ENCODE peak calls at places on chromosomes 4 and X, in eight cellular contexts. One of them, this sample, is unnamed.

GRCh38 chr4:113784497-113785254 is 23.1 kb upstream of the CAMK2D start:
- DNase-seq in lower lobe of right lung: no peak
- DNase-seq in MM.1S: no peak
- DNase-seq in HFF-Myc: peak
- DNase-seq in AG09309: peak
- DNase-seq in testis: no peak
- DNase-seq in WERI-Rb-1: no peak
- DNase-seq in IMR-90: peak
- DNase-seq in this sample: peak

GRCh38 chr4:73606465-73606974 is 13.7 kb downstream of the RASSF6 start:
- DNase-seq in lower lobe of right lung: no peak
- DNase-seq in MM.1S: peak
- DNase-seq in HFF-Myc: no peak
- DNase-seq in AG09309: no peak
- DNase-seq in testis: no peak
- DNase-seq in WERI-Rb-1: no peak
- DNase-seq in IMR-90: no peak
- DNase-seq in this sample: no peak

GRCh38 chrX:31546130-31546529 is 474.3 kb upstream of the FTHL17 start:
- DNase-seq in lower lobe of right lung: no peak
- DNase-seq in MM.1S: no peak
- DNase-seq in HFF-Myc: peak
- DNase-seq in AG09309: peak
- DNase-seq in testis: no peak
- DNase-seq in WERI-Rb-1: no peak
- DNase-seq in IMR-90: peak
- DNase-seq in this sample: peak

GRCh38 chr4:109998867-109999303 is 86.2 kb downstream of the EGF start:
- DNase-seq in lower lobe of right lung: no peak
- DNase-seq in MM.1S: peak
- DNase-seq in HFF-Myc: peak
- DNase-seq in AG09309: no peak
- DNase-seq in testis: no peak
- DNase-seq in WERI-Rb-1: peak
- DNase-seq in IMR-90: peak
- DNase-seq in this sample: peak

GRCh38 chrX:150063673-150064072 is 125.4 kb upstream of the EOLA2 start:
- DNase-seq in lower lobe of right lung: no peak
- DNase-seq in MM.1S: no peak
- DNase-seq in HFF-Myc: no peak
- DNase-seq in AG09309: no peak
- DNase-seq in testis: no peak
- DNase-seq in WERI-Rb-1: no peak
- DNase-seq in IMR-90: no peak
- DNase-seq in this sample: no peak

GRCh38 chr4:129543299-129543698 is 447.3 kb downstream of the C4orf33 start:
- DNase-seq in lower lobe of right lung: no peak
- DNase-seq in MM.1S: no peak
- DNase-seq in HFF-Myc: no peak
- DNase-seq in AG09309: no peak
- DNase-seq in testis: no peak
- DNase-seq in WERI-Rb-1: no peak
- DNase-seq in IMR-90: no peak
- DNase-seq in this sample: no peak

GRCh38 chrX:104668550-104668949 is 102.6 kb downstream of the IL1RAPL2 start:
- DNase-seq in lower lobe of right lung: no peak
- DNase-seq in MM.1S: no peak
- DNase-seq in HFF-Myc: no peak
- DNase-seq in AG09309: no peak
- DNase-seq in testis: peak
- DNase-seq in WERI-Rb-1: no peak
- DNase-seq in IMR-90: peak
- DNase-seq in this sample: peak

GRCh38 chr4:182449186-182449880 is 206.1 kb downstream of the TENM3 start:
- DNase-seq in lower lobe of right lung: no peak
- DNase-seq in MM.1S: peak
- DNase-seq in HFF-Myc: no peak
- DNase-seq in AG09309: no peak
- DNase-seq in testis: peak
- DNase-seq in WERI-Rb-1: peak
- DNase-seq in IMR-90: peak
- DNase-seq in this sample: peak

GRCh38 chrX:39613997-39614679 is 483.6 kb downstream of the BCOR start:
- DNase-seq in lower lobe of right lung: peak
- DNase-seq in MM.1S: peak
- DNase-seq in HFF-Myc: no peak
- DNase-seq in AG09309: no peak
- DNase-seq in testis: no peak
- DNase-seq in WERI-Rb-1: no peak
- DNase-seq in IMR-90: no peak
- DNase-seq in this sample: no peak

GRCh38 chr4:181688886-181689285 is 554.3 kb upstream of the TENM3 start:
- DNase-seq in lower lobe of right lung: no peak
- DNase-seq in MM.1S: no peak
- DNase-seq in HFF-Myc: no peak
- DNase-seq in AG09309: no peak
- DNase-seq in testis: no peak
- DNase-seq in WERI-Rb-1: no peak
- DNase-seq in IMR-90: peak
- DNase-seq in this sample: peak

GRCh38 chr4:74654230-74654681 is 140.1 kb downstream of the BTC start:
- DNase-seq in lower lobe of right lung: no peak
- DNase-seq in MM.1S: no peak
- DNase-seq in HFF-Myc: no peak
- DNase-seq in AG09309: no peak
- DNase-seq in testis: no peak
- DNase-seq in WERI-Rb-1: no peak
- DNase-seq in IMR-90: peak
- DNase-seq in this sample: no peak

GRCh38 chr4:146051724-146052396 is 113.2 kb upstream of the ZNF827 start:
- DNase-seq in lower lobe of right lung: no peak
- DNase-seq in MM.1S: no peak
- DNase-seq in HFF-Myc: no peak
- DNase-seq in AG09309: peak
- DNase-seq in testis: no peak
- DNase-seq in WERI-Rb-1: no peak
- DNase-seq in IMR-90: peak
- DNase-seq in this sample: peak

GRCh38 chr4:126583509-126583908 is 1049.2 kb upstream of the INTU start:
- DNase-seq in lower lobe of right lung: no peak
- DNase-seq in MM.1S: peak
- DNase-seq in HFF-Myc: no peak
- DNase-seq in AG09309: no peak
- DNase-seq in testis: peak
- DNase-seq in WERI-Rb-1: peak
- DNase-seq in IMR-90: peak
- DNase-seq in this sample: no peak

GRCh38 chr4:98482847-98483806 is 175.3 kb downstream of the TSPAN5 start:
- DNase-seq in lower lobe of right lung: no peak
- DNase-seq in MM.1S: no peak
- DNase-seq in HFF-Myc: no peak
- DNase-seq in AG09309: no peak
- DNase-seq in testis: no peak
- DNase-seq in WERI-Rb-1: no peak
- DNase-seq in IMR-90: peak
- DNase-seq in this sample: peak

GRCh38 chrX:56745019-56745418 is 16.0 kb downstream of the NBDY start:
- DNase-seq in lower lobe of right lung: no peak
- DNase-seq in MM.1S: no peak
- DNase-seq in HFF-Myc: peak
- DNase-seq in AG09309: peak
- DNase-seq in testis: no peak
- DNase-seq in WERI-Rb-1: no peak
- DNase-seq in IMR-90: peak
- DNase-seq in this sample: peak

DNA sequence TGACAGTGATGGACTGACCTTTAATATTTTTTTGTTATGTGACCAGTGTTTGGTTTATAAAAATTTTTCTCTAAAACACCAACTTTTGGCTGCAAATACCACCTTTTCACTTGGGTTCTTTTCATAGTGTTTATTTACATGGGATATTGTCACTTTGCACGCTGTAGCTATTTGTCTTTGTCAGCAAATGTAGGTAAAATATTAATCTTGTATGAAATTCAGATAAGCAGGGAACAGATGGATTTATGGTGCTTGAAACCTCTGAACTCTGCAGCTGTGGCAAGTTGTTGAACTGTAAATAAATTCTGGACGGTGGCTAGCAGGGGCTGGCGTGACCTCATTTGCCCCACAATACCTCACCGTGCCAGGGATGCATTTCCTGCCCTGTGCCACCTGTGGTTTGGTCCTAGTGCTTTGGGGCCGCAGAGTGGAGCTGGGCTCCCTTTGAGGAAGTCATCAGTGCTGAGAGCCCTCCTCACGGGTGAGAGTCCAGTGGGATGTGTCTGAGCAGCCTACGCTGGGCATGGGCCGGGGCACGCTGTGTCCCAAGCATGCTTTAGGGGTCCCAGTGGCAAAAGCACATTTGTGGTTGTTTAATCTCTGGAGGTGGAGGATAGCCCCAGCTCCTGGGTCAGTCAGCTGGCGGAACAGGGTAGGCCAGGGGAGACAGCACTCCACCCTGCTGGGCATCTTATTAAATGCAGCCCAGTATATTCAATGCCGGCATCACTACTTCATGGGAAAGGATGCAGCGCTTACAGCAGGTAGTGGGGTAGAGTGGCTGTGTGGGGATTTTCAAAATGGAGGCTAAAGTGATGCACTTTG is 108.6 kb downstream of the TBL1X start:
- DNase-seq in lower lobe of right lung: no peak
- DNase-seq in MM.1S: no peak
- DNase-seq in HFF-Myc: no peak
- DNase-seq in AG09309: no peak
- DNase-seq in testis: no peak
- DNase-seq in WERI-Rb-1: no peak
- DNase-seq in IMR-90: no peak
- DNase-seq in this sample: no peak
- H3K4me3 ChIP-seq in lower lobe of right lung: no peak
- H3K4me3 ChIP-seq in MM.1S: no peak
- H3K4me3 ChIP-seq in HFF-Myc: no peak
- H3K4me3 ChIP-seq in AG09309: no peak
- H3K4me3 ChIP-seq in testis: no peak
- H3K4me3 ChIP-seq in WERI-Rb-1: no peak
- H3K4me3 ChIP-seq in IMR-90: no peak
- H3K4me3 ChIP-seq in this sample: no peak

GRCh38 chrX:21708116-21708515 is 49.8 kb downstream of the SMPX start:
- DNase-seq in lower lobe of right lung: no peak
- DNase-seq in MM.1S: no peak
- DNase-seq in HFF-Myc: no peak
- DNase-seq in AG09309: no peak
- DNase-seq in testis: no peak
- DNase-seq in WERI-Rb-1: peak
- DNase-seq in IMR-90: no peak
- DNase-seq in this sample: no peak
- TF ChIP-seq CTCF in lower lobe of right lung: no peak
- TF ChIP-seq CTCF in MM.1S: peak
- TF ChIP-seq CTCF in HFF-Myc: peak
- TF ChIP-seq CTCF in AG09309: no peak
- TF ChIP-seq CTCF in testis: no peak
- TF ChIP-seq CTCF in WERI-Rb-1: peak
- TF ChIP-seq CTCF in IMR-90: peak
- TF ChIP-seq CTCF in this sample: peak

GRCh38 chrX:48938721-48939416 is 18.5 kb downstream of the OTUD5 start:
- DNase-seq in lower lobe of right lung: no peak
- DNase-seq in MM.1S: peak
- DNase-seq in HFF-Myc: no peak
- DNase-seq in AG09309: no peak
- DNase-seq in testis: no peak
- DNase-seq in WERI-Rb-1: no peak
- DNase-seq in IMR-90: no peak
- DNase-seq in this sample: no peak
- H3K4me3 ChIP-seq in lower lobe of right lung: no peak
- H3K4me3 ChIP-seq in MM.1S: peak
- H3K4me3 ChIP-seq in HFF-Myc: no peak
- H3K4me3 ChIP-seq in AG09309: no peak
- H3K4me3 ChIP-seq in testis: no peak
- H3K4me3 ChIP-seq in WERI-Rb-1: no peak
- H3K4me3 ChIP-seq in IMR-90: no peak
- H3K4me3 ChIP-seq in this sample: no peak

DNA sequence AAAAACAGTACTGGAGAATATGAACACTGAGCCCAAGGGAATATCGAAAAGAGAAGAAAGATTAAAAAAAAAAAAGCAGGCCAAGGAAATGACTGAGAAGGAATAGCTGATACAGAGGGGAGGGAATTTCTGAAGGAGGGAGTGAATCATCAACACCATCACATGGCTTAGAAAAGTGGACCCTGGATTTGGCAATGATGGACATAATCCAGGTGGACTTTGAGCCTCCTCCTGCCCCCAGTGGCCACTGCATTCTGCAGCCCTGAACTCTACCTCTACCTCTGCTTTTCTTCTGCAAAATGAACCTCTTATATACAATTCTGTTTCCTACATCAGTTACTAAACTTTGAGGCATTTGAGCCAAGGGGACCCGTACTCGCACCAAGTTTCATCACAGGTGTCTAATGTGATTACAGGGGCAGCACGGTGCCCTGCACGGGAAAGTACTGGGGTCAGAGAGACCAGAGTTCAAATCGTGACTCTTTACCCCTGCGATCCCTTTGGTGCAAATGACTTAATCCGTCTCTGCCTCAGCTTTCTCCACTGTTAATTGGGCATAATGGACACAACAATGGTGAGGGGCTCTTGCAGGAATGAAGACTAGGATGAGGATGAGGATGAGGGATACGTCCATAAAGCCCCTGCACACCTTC is 1.1 kb downstream of the OCIAD2 start:
- DNase-seq in lower lobe of right lung: no peak
- DNase-seq in MM.1S: no peak
- DNase-seq in HFF-Myc: no peak
- DNase-seq in AG09309: no peak
- DNase-seq in testis: no peak
- DNase-seq in WERI-Rb-1: no peak
- DNase-seq in IMR-90: peak
- DNase-seq in this sample: peak
- TF ChIP-seq CTCF in lower lobe of right lung: no peak
- TF ChIP-seq CTCF in MM.1S: peak
- TF ChIP-seq CTCF in HFF-Myc: no peak
- TF ChIP-seq CTCF in AG09309: peak
- TF ChIP-seq CTCF in testis: no peak
- TF ChIP-seq CTCF in WERI-Rb-1: peak
- TF ChIP-seq CTCF in IMR-90: no peak
- TF ChIP-seq CTCF in this sample: peak

GRCh38 chrX:69306063-69306404 is 140.8 kb upstream of the PJA1 start:
- DNase-seq in lower lobe of right lung: no peak
- DNase-seq in MM.1S: no peak
- DNase-seq in HFF-Myc: no peak
- DNase-seq in AG09309: no peak
- DNase-seq in testis: no peak
- DNase-seq in WERI-Rb-1: no peak
- DNase-seq in IMR-90: no peak
- DNase-seq in this sample: no peak
- H3K4me3 ChIP-seq in lower lobe of right lung: no peak
- H3K4me3 ChIP-seq in MM.1S: no peak
- H3K4me3 ChIP-seq in HFF-Myc: no peak
- H3K4me3 ChIP-seq in AG09309: no peak
- H3K4me3 ChIP-seq in testis: no peak
- H3K4me3 ChIP-seq in WERI-Rb-1: no peak
- H3K4me3 ChIP-seq in IMR-90: no peak
- H3K4me3 ChIP-seq in this sample: no peak

GRCh38 chr4:123943976-123944375 is 547.4 kb downstream of the SPRY1 start:
- DNase-seq in lower lobe of right lung: no peak
- DNase-seq in MM.1S: no peak
- DNase-seq in HFF-Myc: no peak
- DNase-seq in AG09309: no peak
- DNase-seq in testis: no peak
- DNase-seq in WERI-Rb-1: no peak
- DNase-seq in IMR-90: no peak
- DNase-seq in this sample: no peak
- TF ChIP-seq CTCF in lower lobe of right lung: no peak
- TF ChIP-seq CTCF in MM.1S: no peak
- TF ChIP-seq CTCF in HFF-Myc: no peak
- TF ChIP-seq CTCF in AG09309: no peak
- TF ChIP-seq CTCF in testis: no peak
- TF ChIP-seq CTCF in WERI-Rb-1: no peak
- TF ChIP-seq CTCF in IMR-90: no peak
- TF ChIP-seq CTCF in this sample: no peak

This sample was measured in astrocyte of the spinal cord.